ENCODE peak calls at places on chromosomes 12 and 14, in seven cellular contexts. V is ureter, L is lower leg skin, D is EH, W is osteoblast, G is ascending aorta, R is dermis microvascular lymphatic vessel endothelial cell. M is an unnamed sample.

GRCh38 chr14:49294736-49295135 is 291.4 kb downstream of the RPS29 start:
- DNase-seq in V (no peak), L (no peak), D (no peak), W (no peak), G (no peak), R (no peak), M (no peak)

GRCh38 chr14:66965831-66966230 is 223.4 kb upstream of the GARIN2 start:
- DNase-seq in V (no peak), L (no peak), D (peak), W (peak), G (no peak), R (no peak), M (no peak)

GRCh38 chr12:52023182-52023975 is 16.6 kb downstream of the TAMALIN start:
- DNase-seq in V (peak), L (peak), D (peak), W (peak), G (no peak), R (no peak), M (no peak)

GRCh38 chr14:61176686-61177085 is 104.5 kb downstream of the TMEM30B start:
- DNase-seq in V (no peak), L (no peak), D (no peak), W (no peak), G (no peak), R (no peak), M (no peak)

GRCh38 chr12:26112703-26113147 is 12.1 kb downstream of the BHLHE41 start:
- DNase-seq in V (no peak), L (no peak), D (peak), W (no peak), G (no peak), R (no peak), M (no peak)

GRCh38 chr12:6465467-6466183 is 4.9 kb downstream of the VAMP1 start:
- DNase-seq in V (peak), L (peak), D (peak), W (peak), G (no peak), R (peak), M (no peak)

GRCh38 chr14:62462996-62463395 is 582.3 kb downstream of the KCNH5 start:
- DNase-seq in V (no peak), L (no peak), D (no peak), W (no peak), G (no peak), R (no peak), M (no peak)

GRCh38 chr14:85991156-85991555 is 461.2 kb downstream of the FLRT2 start:
- DNase-seq in V (no peak), L (no peak), D (no peak), W (no peak), G (no peak), R (no peak), M (no peak)

GRCh38 chr12:108563135-108563803 is 873 bp downstream of the ISCU start:
- DNase-seq in V (peak), L (peak), D (peak), W (peak), G (peak), R (peak), M (peak)

GRCh38 chr14:23352506-23353432 is at the start of gene SLC22A17:
- DNase-seq in V (peak), L (peak), D (peak), W (peak), G (no peak), R (no peak), M (no peak)

GRCh38 chr12:76274699-76275098 is 73.5 kb downstream of the BBS10 start:
- DNase-seq in V (no peak), L (no peak), D (peak), W (no peak), G (no peak), R (no peak), M (no peak)

GRCh38 chr12:3293013-3293412 is 198.0 kb upstream of the PRMT8 start:
- DNase-seq in V (no peak), L (no peak), D (no peak), W (peak), G (no peak), R (no peak), M (no peak)

GRCh38 chr12:96237465-96238077 is 43.4 kb downstream of the ELK3 start:
- DNase-seq in V (peak), L (peak), D (peak), W (peak), G (no peak), R (no peak), M (no peak)

GRCh38 chr14:38496092-38496491 is 240.2 kb upstream of the CLEC14A start:
- DNase-seq in V (no peak), L (no peak), D (no peak), W (no peak), G (no peak), R (no peak), M (no peak)

GRCh38 chr12:57237952-57238853 is 8.7 kb downstream of the SHMT2 start:
- DNase-seq in V (no peak), L (no peak), D (peak), W (peak), G (no peak), R (no peak), M (no peak)

GRCh38 chr12:26787125-26787495 is 45.9 kb downstream of the ITPR2 start:
- DNase-seq in V (no peak), L (no peak), D (peak), W (peak), G (no peak), R (peak), M (no peak)

GRCh38 chr12:121602766-121603165 is 21.9 kb upstream of the KDM2B start:
- DNase-seq in V (no peak), L (no peak), D (no peak), W (no peak), G (no peak), R (no peak), M (no peak)

GRCh38 chr14:61568572-61569011 is 126.7 kb upstream of the HIF1A start:
- DNase-seq in V (no peak), L (no peak), D (no peak), W (no peak), G (no peak), R (no peak), M (peak)

GRCh38 chr12:57459750-57460400 is at the start of gene GLI1:
- DNase-seq in V (peak), L (no peak), D (no peak), W (peak), G (no peak), R (no peak), M (no peak)

GRCh38 chr12:51891843-51892242 is 3.9 kb downstream of the ANKRD33 start:
- DNase-seq in V (no peak), L (no peak), D (no peak), W (peak), G (no peak), R (no peak), M (no peak)

GRCh38 chr12:6554990-6555691 is 701 bp downstream of the IFFO1 start:
- DNase-seq in V (no peak), L (no peak), D (peak), W (peak), G (no peak), R (no peak), M (no peak)

GRCh38 chr12:126033746-126034145 is 968.5 kb downstream of the AACS start:
- DNase-seq in V (no peak), L (no peak), D (no peak), W (no peak), G (no peak), R (no peak), M (no peak)

GRCh38 chr14:61244051-61244450 is 37.1 kb downstream of the TMEM30B start:
- DNase-seq in V (no peak), L (no peak), D (no peak), W (no peak), G (no peak), R (no peak), M (no peak)

GRCh38 chr14:103543140-103543539 is 14.1 kb downstream of the TRMT61A start:
- DNase-seq in V (no peak), L (no peak), D (no peak), W (peak), G (no peak), R (no peak), M (no peak)

GRCh38 chr12:87848248-87848868 is 180.8 kb downstream of the C12orf50 start:
- DNase-seq in V (no peak), L (no peak), D (peak), W (peak), G (no peak), R (peak), M (no peak)

GRCh38 chr12:57479376-57480115 is at the start of gene ARHGAP9:
- DNase-seq in V (no peak), L (no peak), D (peak), W (peak), G (no peak), R (peak), M (no peak)

GRCh38 chr12:66695130-66695529 is 16.3 kb upstream of the GRIP1 start:
- DNase-seq in V (no peak), L (no peak), D (no peak), W (no peak), G (no peak), R (no peak), M (no peak)

M was measured in esophagus squamous epithelium.